ENCODE peak calls at places on chromosomes 6 and 20, in six cellular contexts. T is IMR-90, L is heart left ventricle, Z is Panc1, X is bronchial epithelial cell, F is SK-N-SH. G is an unnamed sample.

GRCh38 chr20:2103454-2104153 is 2.0 kb downstream of the STK35 start:
- DNase-seq in T (no peak), L (no peak), Z (no peak), X (no peak), F (peak; percentile 44), G (peak; percentile 39)

GRCh38 chr6:2196079-2196679 is 49.2 kb downstream of the GMDS start:
- DNase-seq in T (peak; percentile 61), L (no peak), Z (peak; percentile 48), X (peak; percentile 58), F (peak; percentile 57), G (peak; percentile 28)

GRCh38 chr6:158188591-158188990 is 20.4 kb downstream of the GTF2H5 start:
- DNase-seq in T (no peak), L (no peak), Z (no peak), X (no peak), F (no peak), G (no peak)

GRCh38 chr6:169332250-169332649 is 78.6 kb upstream of the THBS2 start:
- DNase-seq in T (no peak), L (no peak), Z (no peak), X (no peak), F (no peak), G (no peak)

GRCh38 chr20:31972481-31973386 is 4.8 kb downstream of the XKR7 start:
- DNase-seq in T (peak; percentile 36), L (no peak), Z (no peak), X (no peak), F (no peak), G (no peak)

GRCh38 chr6:18183736-18184135 is 28.5 kb downstream of the KDM1B start:
- DNase-seq in T (peak; percentile 27), L (no peak), Z (no peak), X (no peak), F (no peak), G (no peak)

GRCh38 chr6:39617520-39617919 is 107.7 kb downstream of the KIF6 start:
- DNase-seq in T (no peak), L (no peak), Z (no peak), X (no peak), F (no peak), G (no peak)

GRCh38 chr6:7086488-7086887 is 21.3 kb upstream of the RREB1 start:
- DNase-seq in T (peak; percentile 28), L (peak; percentile 30), Z (no peak), X (no peak), F (no peak), G (no peak)

GRCh38 chr6:17740559-17741220 is 34.0 kb upstream of the NUP153 start:
- DNase-seq in T (no peak), L (no peak), Z (no peak), X (no peak), F (no peak), G (no peak)

GRCh38 chr6:44041461-44042260 is 85.6 kb downstream of the MRPL14 start:
- DNase-seq in T (peak; percentile 99), L (no peak), Z (no peak), X (peak; percentile 94), F (no peak), G (peak; percentile 72)

GRCh38 chr6:110528930-110529325 is 52.5 kb upstream of the SLC22A16 start:
- DNase-seq in T (no peak), L (no peak), Z (no peak), X (no peak), F (no peak), G (no peak)

GRCh38 chr6:128129679-128130078 is 228.8 kb upstream of the THEMIS start:
- DNase-seq in T (no peak), L (no peak), Z (no peak), X (no peak), F (no peak), G (no peak)

GRCh38 chr6:21885532-21886089 is 292.1 kb downstream of the SOX4 start:
- DNase-seq in T (peak; percentile 85), L (peak; percentile 25), Z (no peak), X (peak; percentile 85), F (peak; percentile 55), G (no peak)

GRCh38 chr20:60820149-60820548 is 431.9 kb upstream of the CDH4 start:
- DNase-seq in T (no peak), L (no peak), Z (no peak), X (no peak), F (no peak), G (no peak)

GRCh38 chr6:13466304-13467215 is 20.8 kb downstream of the GFOD1 start:
- DNase-seq in T (no peak), L (no peak), Z (no peak), X (peak; percentile 62), F (no peak), G (no peak)

GRCh38 chr6:111462770-111463391 is 20.1 kb downstream of the REV3L start:
- DNase-seq in T (peak; percentile 88), L (no peak), Z (peak; percentile 66), X (peak; percentile 85), F (no peak), G (no peak)

GRCh38 chr6:33990061-33990541 is 155.8 kb downstream of the GRM4 start:
- DNase-seq in T (no peak), L (no peak), Z (no peak), X (no peak), F (peak; percentile 7), G (no peak)

DNA sequence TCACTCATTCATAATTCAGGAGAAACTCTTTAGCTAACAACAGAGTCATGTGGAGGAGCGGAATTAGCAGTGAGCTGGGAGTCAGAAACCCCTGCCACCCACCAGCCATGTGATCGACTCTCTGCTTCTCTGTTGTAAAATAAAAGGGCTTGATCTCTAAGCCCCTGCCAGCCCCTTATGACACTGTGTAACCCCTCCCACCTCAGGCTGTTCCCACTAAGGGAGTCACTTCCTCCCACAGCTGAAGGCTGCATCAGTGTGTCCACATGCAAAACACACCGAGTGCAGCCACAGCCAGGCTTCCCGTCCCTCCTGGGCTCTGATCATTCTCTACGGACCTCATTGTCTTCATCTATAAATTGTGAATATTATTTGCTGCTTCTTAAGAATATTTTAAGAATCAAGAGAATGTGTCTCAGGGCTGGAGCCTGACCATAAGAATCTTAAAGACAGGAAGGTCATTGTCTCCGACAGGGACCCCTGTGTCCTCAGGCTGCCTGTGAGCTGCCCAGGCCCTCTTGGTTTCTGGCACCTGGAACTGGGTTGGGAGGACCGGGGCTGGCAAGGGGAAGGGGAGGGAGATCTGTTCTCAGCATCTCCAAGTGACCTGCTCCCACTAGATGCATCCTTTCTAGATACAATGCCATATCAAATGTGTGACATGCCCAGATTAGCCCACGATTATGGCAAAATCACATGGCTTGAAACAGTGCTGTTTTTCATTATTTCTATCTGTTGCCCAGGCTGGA is 110.7 kb downstream of the SCML4 start:
- DNase-seq in T (no peak), L (no peak), Z (no peak), X (no peak), F (peak; percentile 35), G (no peak)
- H3K4me3 ChIP-seq in T (peak overlapping the region; percentile 6), L (no peak overlapping the region), Z (peak overlapping the region; percentile 23), X (no peak overlapping the region), F (no peak overlapping the region), G (no peak overlapping the region)

GRCh38 chr6:117481926-117482239 is 591 bp upstream of the DCBLD1 start:
- DNase-seq in T (no peak), L (no peak), Z (no peak), X (no peak), F (no peak), G (no peak)

GRCh38 chr6:117483004-117483644 is 650 bp downstream of the DCBLD1 start:
- DNase-seq in T (peak; percentile 31), L (peak; percentile 53), Z (no peak), X (peak; percentile 26), F (peak; percentile 54), G (peak; percentile 76)

GRCh38 chr6:117480651-117481050 is 1.8 kb upstream of the DCBLD1 start:
- DNase-seq in T (no peak), L (no peak), Z (no peak), X (no peak), F (no peak), G (no peak)

GRCh38 chr6:117482240-117483003 is at the start of gene DCBLD1:
- DNase-seq in T (peak; percentile 70), L (peak; percentile 80), Z (no peak), X (peak; percentile 72), F (peak; percentile 81), G (peak; percentile 91)

GRCh38 chr6:117481278-117481925 is 1.1 kb upstream of the DCBLD1 start:
- DNase-seq in T (no peak), L (no peak), Z (no peak), X (no peak), F (no peak), G (peak; percentile 41)
- H3K27me3 ChIP-seq in T (no peaks in the 10 kb centered on the region), L (no peaks in the 10 kb centered on the region), Z (no peaks in the 10 kb centered on the region), X (no peaks in the 10 kb centered on the region), F (no peaks in the 10 kb centered on the region), G (peaks cover 17% of the 10 kb centered on the region)

DNA sequence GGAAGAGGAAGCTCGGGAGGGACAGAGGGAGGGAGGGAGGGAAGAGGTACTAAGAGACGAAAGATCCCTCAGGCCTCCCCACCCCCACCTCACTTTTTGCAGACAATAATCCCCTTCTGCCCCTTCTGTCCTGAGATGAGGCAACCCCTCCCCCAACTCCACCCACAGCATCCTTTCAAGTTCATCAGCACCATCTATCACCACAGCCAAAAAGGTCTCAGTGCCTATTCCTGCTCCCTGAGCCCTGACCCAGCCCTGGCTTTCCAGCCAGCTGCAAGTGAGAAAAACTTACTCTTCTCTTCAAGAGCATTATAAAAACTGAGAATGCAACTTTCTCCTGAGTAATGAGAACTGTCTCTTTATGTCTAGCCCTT is 133.2 kb upstream of the LRFN2 start:
- DNase-seq in T (no peak), L (no peak), Z (no peak), X (no peak), F (no peak), G (no peak)
- H3K4me3 ChIP-seq in T (no peak overlapping the region), L (no peak overlapping the region), Z (no peak overlapping the region), X (no peak overlapping the region), F (no peak overlapping the region), G (no peak overlapping the region)

DNA sequence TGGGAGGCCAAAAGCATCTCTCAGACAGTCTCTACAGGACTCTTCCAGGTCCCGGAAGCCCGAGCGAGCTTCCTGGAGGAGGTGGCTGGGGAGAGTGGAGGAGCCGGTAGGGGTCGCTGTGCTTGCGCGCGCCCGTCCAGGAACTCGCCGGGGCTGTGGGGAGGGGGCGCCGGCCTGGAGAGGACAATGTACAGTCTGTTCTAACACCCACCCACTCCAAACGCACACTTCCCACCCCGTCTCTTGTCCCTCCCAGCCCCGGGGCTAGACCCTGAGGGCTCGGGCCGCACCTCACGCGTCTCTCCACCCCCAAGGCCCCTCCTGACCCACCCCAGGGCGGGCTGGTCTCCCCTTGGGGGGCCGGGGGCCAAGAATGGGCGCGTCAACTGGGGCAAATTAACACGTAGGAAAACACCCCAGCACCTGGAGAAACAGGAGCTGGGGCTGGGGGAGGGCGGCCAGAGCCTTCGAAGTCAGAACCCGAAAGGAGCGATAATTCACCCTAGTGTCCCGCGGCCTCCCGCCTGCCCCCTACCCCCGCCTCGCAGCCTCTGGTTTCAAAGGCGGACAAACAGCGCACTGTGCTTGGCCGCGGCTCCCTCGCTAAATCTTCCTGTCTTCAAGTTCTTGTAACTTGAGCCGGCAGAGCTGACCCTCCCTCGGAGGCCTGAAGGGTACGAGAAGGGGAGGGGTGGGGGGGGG is 103.2 kb upstream of the FOXP4 start:
- DNase-seq in T (peak; percentile 27), L (peak; percentile 56), Z (no peak), X (no peak), F (peak; percentile 69), G (peak; percentile 95)
- H3K27me3 ChIP-seq in T (peaks cover 80% of the 10 kb centered on the region), L (peaks cover 10% of the 10 kb centered on the region), Z (peaks cover 3% of the 10 kb centered on the region), X (peaks cover 34% of the 10 kb centered on the region), F (peaks cover 19% of the 10 kb centered on the region), G (peaks cover 20% of the 10 kb centered on the region)